ENCODE peak calls at places on chromosomes 13 and 19, in six cellular contexts. One of them, this sample, is unnamed.

GRCh38 chr13:31772231-31772630 is 32.9 kb downstream of the RXFP2 start:
- DNase-seq in mammary epithelial cell: no peak
- DNase-seq in stomach: no peak
- DNase-seq in GM23338: no peak
- DNase-seq in GM10248: no peak
- DNase-seq in esophagus squamous epithelium: no peak
- DNase-seq in this sample: no peak

GRCh38 chr19:53927745-53928144 is 18.7 kb downstream of the CACNG7 start:
- DNase-seq in stomach: no peak
- DNase-seq in GM10248: no peak
- DNase-seq in GM23338: peak; percentile 97
- DNase-seq in mammary epithelial cell: peak; percentile 29
- DNase-seq in esophagus squamous epithelium: no peak
- DNase-seq in this sample: no peak

GRCh38 chr19:9431475-9431874 is 3.9 kb downstream of the ZNF266 start:
- DNase-seq in esophagus squamous epithelium: no peak
- DNase-seq in GM23338: peak; percentile 77
- DNase-seq in GM10248: no peak
- DNase-seq in mammary epithelial cell: no peak
- DNase-seq in stomach: no peak
- DNase-seq in this sample: no peak

GRCh38 chr13:54980651-54981050 is 1952.0 kb downstream of the OLFM4 start:
- DNase-seq in stomach: no peak
- DNase-seq in GM10248: no peak
- DNase-seq in GM23338: no peak
- DNase-seq in esophagus squamous epithelium: no peak
- DNase-seq in mammary epithelial cell: no peak
- DNase-seq in this sample: no peak

GRCh38 chr13:80235131-80235530 is 105.8 kb downstream of the SPRY2 start:
- DNase-seq in GM10248: no peak
- DNase-seq in stomach: no peak
- DNase-seq in GM23338: no peak
- DNase-seq in esophagus squamous epithelium: no peak
- DNase-seq in mammary epithelial cell: no peak
- DNase-seq in this sample: no peak

GRCh38 chr13:112072531-112073244 is 5.7 kb downstream of the SOX1 start:
- DNase-seq in GM23338: peak; percentile 92
- DNase-seq in esophagus squamous epithelium: no peak
- DNase-seq in mammary epithelial cell: no peak
- DNase-seq in stomach: no peak
- DNase-seq in GM10248: no peak
- DNase-seq in this sample: no peak

GRCh38 chr13:39232401-39232980 is 194.2 kb downstream of the NHLRC3 start:
- DNase-seq in esophagus squamous epithelium: no peak
- DNase-seq in GM10248: no peak
- DNase-seq in GM23338: no peak
- DNase-seq in mammary epithelial cell: no peak
- DNase-seq in stomach: no peak
- DNase-seq in this sample: no peak

GRCh38 chr13:21511841-21512240 is 52.7 kb upstream of the ZDHHC20 start:
- DNase-seq in GM10248: no peak
- DNase-seq in GM23338: no peak
- DNase-seq in stomach: no peak
- DNase-seq in mammary epithelial cell: peak; percentile 88
- DNase-seq in esophagus squamous epithelium: no peak
- DNase-seq in this sample: no peak

GRCh38 chr19:11356676-11357550 is 1.7 kb downstream of the PLPPR2 start:
- DNase-seq in stomach: no peak
- DNase-seq in GM10248: no peak
- DNase-seq in esophagus squamous epithelium: no peak
- DNase-seq in GM23338: no peak
- DNase-seq in mammary epithelial cell: no peak
- DNase-seq in this sample: peak; percentile 38

GRCh38 chr13:29454931-29455481 is 140.5 kb downstream of the SLC7A1 start:
- DNase-seq in stomach: no peak
- DNase-seq in GM23338: peak; percentile 63
- DNase-seq in esophagus squamous epithelium: no peak
- DNase-seq in mammary epithelial cell: peak; percentile 95
- DNase-seq in GM10248: peak; percentile 47
- DNase-seq in this sample: peak; percentile 53

GRCh38 chr19:20660473-20660872 is 898 bp downstream of the ZNF626 start:
- DNase-seq in mammary epithelial cell: peak; percentile 11
- DNase-seq in GM23338: peak; percentile 33
- DNase-seq in stomach: no peak
- DNase-seq in GM10248: no peak
- DNase-seq in esophagus squamous epithelium: no peak
- DNase-seq in this sample: no peak

GRCh38 chr13:66618702-66619101 is 611.4 kb downstream of the PCDH9 start:
- DNase-seq in mammary epithelial cell: peak; percentile 14
- DNase-seq in GM10248: peak; percentile 14
- DNase-seq in GM23338: peak; percentile 55
- DNase-seq in esophagus squamous epithelium: no peak
- DNase-seq in stomach: no peak
- DNase-seq in this sample: peak; percentile 17

DNA sequence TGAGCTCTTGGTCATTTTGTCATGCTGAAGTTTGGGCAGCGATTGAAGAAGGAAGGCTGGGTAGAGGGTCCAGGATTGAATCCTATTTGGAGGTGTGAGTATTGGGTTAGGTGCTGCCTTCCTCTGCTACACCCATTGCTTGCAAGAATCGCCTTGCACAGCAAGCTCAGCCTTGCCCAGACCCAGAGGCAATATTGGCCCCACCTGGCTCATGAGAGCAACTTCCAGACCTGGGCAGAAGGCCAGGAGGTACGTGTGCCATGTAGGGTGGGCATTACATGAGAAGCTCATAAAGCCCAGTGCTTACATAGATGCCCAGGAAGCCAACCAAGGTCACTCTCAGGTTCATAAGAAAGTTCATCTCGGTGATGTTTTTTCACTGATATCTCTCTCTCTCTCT is 718.0 kb downstream of the EFNB2 start:
- DNase-seq in esophagus squamous epithelium: no peak
- DNase-seq in GM10248: no peak
- DNase-seq in GM23338: no peak
- DNase-seq in mammary epithelial cell: peak; percentile 20
- DNase-seq in stomach: no peak
- DNase-seq in this sample: no peak
- TF ChIP-seq CTCF in esophagus squamous epithelium: no peak
- TF ChIP-seq CTCF in GM10248: no peak
- TF ChIP-seq CTCF in GM23338: no peak
- TF ChIP-seq CTCF in mammary epithelial cell: no peak
- TF ChIP-seq CTCF in stomach: no peak
- TF ChIP-seq CTCF in this sample: no peak

GRCh38 chr19:2419754-2420153 is 7.6 kb downstream of the TIMM13 start:
- DNase-seq in GM10248: no peak
- DNase-seq in GM23338: no peak
- DNase-seq in mammary epithelial cell: no peak
- DNase-seq in stomach: no peak
- DNase-seq in esophagus squamous epithelium: no peak
- DNase-seq in this sample: no peak
- TF ChIP-seq CTCF in GM10248: no peak
- TF ChIP-seq CTCF in GM23338: no peak
- TF ChIP-seq CTCF in mammary epithelial cell: no peak
- TF ChIP-seq CTCF in stomach: no peak
- TF ChIP-seq CTCF in esophagus squamous epithelium: no peak
- TF ChIP-seq CTCF in this sample: no peak

GRCh38 chr19:1455336-1456120 is 5.6 kb downstream of the APC2 start:
- DNase-seq in mammary epithelial cell: peak; percentile 61
- DNase-seq in stomach: peak; percentile 67
- DNase-seq in esophagus squamous epithelium: no peak
- DNase-seq in GM23338: peak; percentile 100
- DNase-seq in GM10248: peak; percentile 79
- DNase-seq in this sample: peak; percentile 86

GRCh38 chr19:1451916-1452801 is 2.2 kb downstream of the APC2 start:
- DNase-seq in mammary epithelial cell: no peak
- DNase-seq in esophagus squamous epithelium: no peak
- DNase-seq in stomach: no peak
- DNase-seq in GM10248: no peak
- DNase-seq in GM23338: peak; percentile 79
- DNase-seq in this sample: no peak

GRCh38 chr19:1455002-1455335 is 5.0 kb downstream of the APC2 start:
- DNase-seq in GM23338: no peak
- DNase-seq in esophagus squamous epithelium: no peak
- DNase-seq in GM10248: no peak
- DNase-seq in mammary epithelial cell: peak; percentile 61
- DNase-seq in stomach: peak; percentile 54
- DNase-seq in this sample: peak; percentile 74

GRCh38 chr19:1452802-1453524 is 3.0 kb downstream of the APC2 start:
- DNase-seq in mammary epithelial cell: no peak
- DNase-seq in esophagus squamous epithelium: no peak
- DNase-seq in GM10248: no peak
- DNase-seq in stomach: no peak
- DNase-seq in GM23338: peak; percentile 1
- DNase-seq in this sample: no peak

DNA sequence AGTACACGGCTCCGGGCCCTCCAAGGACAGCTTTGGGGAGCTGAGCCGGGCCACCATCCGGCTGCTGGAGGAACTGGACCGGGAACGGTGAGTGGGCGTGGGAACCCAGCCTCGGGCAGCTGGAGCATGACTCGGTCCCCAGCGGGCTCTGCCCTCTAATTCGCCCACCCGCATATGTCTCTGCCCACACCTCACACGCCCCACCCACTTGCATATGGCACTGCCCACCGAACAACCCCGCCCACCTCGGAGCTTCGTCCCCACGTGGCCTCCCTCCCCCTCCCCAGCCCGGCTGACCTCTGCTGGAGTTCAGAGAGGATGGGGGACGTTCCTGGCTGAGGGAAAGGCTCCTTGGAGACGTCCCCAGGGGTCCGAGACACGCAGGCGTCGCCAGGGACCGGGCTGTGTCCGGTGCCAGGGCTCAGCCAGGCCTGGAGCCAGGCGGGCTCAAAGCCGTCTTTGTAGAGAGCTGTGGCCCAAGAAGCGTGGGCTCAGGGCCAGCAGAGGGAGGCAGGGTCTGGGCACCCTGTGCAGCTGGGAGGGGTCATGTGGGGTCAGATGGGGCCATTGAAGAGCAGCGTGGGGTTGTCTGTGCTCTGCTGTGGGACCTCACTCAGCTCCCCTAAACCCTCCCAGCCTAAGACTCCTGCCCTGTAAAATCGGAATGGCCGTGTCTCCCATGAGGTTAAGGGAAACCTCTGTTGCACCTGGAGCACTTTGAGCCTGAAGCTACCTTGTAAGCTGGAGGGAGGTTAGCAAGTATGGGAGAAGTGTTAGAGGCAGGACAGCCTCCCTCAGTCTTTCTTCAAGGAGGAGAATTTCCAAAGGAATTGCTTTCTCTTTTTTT is 3.8 kb downstream of the APC2 start:
- DNase-seq in mammary epithelial cell: no peak
- DNase-seq in stomach: no peak
- DNase-seq in GM10248: no peak
- DNase-seq in GM23338: peak; percentile 56
- DNase-seq in esophagus squamous epithelium: no peak
- DNase-seq in this sample: no peak
- TF ChIP-seq CTCF in mammary epithelial cell: no peak
- TF ChIP-seq CTCF in stomach: no peak
- TF ChIP-seq CTCF in GM10248: no peak
- TF ChIP-seq CTCF in GM23338: no peak
- TF ChIP-seq CTCF in esophagus squamous epithelium: no peak
- TF ChIP-seq CTCF in this sample: no peak

GRCh38 chr19:14366529-14366928 is 14.7 kb upstream of the ADGRE5 start:
- DNase-seq in stomach: peak; percentile 95
- DNase-seq in GM23338: peak; percentile 95
- DNase-seq in mammary epithelial cell: peak; percentile 87
- DNase-seq in GM10248: peak; percentile 65
- DNase-seq in esophagus squamous epithelium: peak; percentile 46
- DNase-seq in this sample: peak; percentile 69
- TF ChIP-seq CTCF in stomach: no peak
- TF ChIP-seq CTCF in GM23338: no peak
- TF ChIP-seq CTCF in mammary epithelial cell: no peak
- TF ChIP-seq CTCF in GM10248: no peak
- TF ChIP-seq CTCF in esophagus squamous epithelium: no peak
- TF ChIP-seq CTCF in this sample: no peak

DNA sequence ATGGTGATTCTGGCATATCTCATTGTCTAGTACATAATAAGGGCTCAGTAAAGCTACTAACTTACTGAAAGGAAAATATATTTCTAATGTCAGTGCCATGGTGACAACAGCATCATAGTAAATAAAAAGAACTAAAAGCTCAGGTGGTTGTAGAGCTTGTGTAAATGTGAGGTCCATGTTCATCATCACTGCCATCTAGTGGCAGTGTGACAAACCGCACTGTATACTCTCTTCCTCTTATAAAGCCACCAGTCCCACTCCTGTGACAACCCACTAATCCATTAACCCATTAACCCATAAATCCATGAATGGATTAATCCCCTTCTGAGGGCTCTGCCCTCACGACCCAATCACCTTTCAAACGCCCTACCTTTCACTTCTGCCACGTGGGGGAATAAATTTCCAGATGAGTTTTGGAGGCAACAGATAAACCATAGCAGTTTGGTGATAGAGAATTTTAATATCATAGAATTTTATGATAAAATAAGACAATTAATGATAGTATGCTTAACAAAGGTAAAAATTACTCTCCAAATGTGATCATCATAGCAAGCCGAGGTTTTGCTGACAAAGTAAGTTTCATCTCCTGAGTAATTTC is 160.4 kb upstream of the SGCG start:
- DNase-seq in esophagus squamous epithelium: no peak
- DNase-seq in mammary epithelial cell: peak; percentile 29
- DNase-seq in stomach: peak; percentile 41
- DNase-seq in GM10248: peak; percentile 42
- DNase-seq in GM23338: peak; percentile 71
- DNase-seq in this sample: peak; percentile 39
- TF ChIP-seq CTCF in esophagus squamous epithelium: peak; percentile 16
- TF ChIP-seq CTCF in mammary epithelial cell: peak; percentile 73
- TF ChIP-seq CTCF in stomach: no peak
- TF ChIP-seq CTCF in GM10248: peak; percentile 82
- TF ChIP-seq CTCF in GM23338: peak; percentile 85
- TF ChIP-seq CTCF in this sample: peak; percentile 59

GRCh38 chr19:42343344-42344110 is 18.1 kb downstream of the MEGF8 start:
- DNase-seq in GM23338: peak; percentile 84
- DNase-seq in GM10248: no peak
- DNase-seq in esophagus squamous epithelium: no peak
- DNase-seq in stomach: no peak
- DNase-seq in mammary epithelial cell: no peak
- DNase-seq in this sample: no peak
- TF ChIP-seq CTCF in GM23338: peak; percentile 78
- TF ChIP-seq CTCF in GM10248: peak; percentile 3
- TF ChIP-seq CTCF in esophagus squamous epithelium: no peak
- TF ChIP-seq CTCF in stomach: no peak
- TF ChIP-seq CTCF in mammary epithelial cell: no peak
- TF ChIP-seq CTCF in this sample: no peak

DNA sequence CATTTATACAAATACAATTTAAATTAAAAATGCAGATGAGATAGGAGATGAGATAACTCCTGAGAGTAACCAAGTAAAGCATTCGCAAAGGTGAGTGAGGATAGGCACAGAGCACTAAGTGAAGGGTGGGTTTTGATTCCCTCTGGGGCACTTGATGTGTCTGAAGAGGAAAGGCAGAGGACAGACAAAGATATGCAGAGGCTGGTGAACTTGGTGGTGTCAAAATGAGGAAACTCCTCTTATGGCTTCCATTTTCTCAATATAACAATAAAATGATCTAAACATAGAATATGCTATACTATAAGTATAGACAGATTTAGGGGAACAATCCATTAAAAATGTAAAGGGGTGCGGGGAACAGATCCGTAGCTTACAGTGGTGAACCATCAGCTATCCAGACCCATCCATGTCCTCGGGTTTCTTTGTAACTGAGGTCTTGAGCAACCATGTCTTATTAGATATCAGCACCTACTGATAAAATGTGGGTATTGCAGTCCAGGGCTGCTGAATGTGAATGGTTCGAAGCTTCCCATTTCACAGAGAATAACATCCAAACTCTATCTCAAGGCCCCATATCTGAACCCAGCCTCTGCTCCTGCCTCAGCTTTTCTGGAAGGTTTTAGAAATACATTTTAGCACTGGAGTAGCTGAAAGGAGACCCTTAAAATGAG is 73.9 kb upstream of the SLC10A2 start:
- DNase-seq in GM10248: peak; percentile 52
- DNase-seq in esophagus squamous epithelium: no peak
- DNase-seq in GM23338: peak; percentile 85
- DNase-seq in stomach: no peak
- DNase-seq in mammary epithelial cell: peak; percentile 33
- DNase-seq in this sample: peak; percentile 49
- TF ChIP-seq CTCF in GM10248: peak; percentile 75
- TF ChIP-seq CTCF in esophagus squamous epithelium: no peak
- TF ChIP-seq CTCF in GM23338: peak; percentile 73
- TF ChIP-seq CTCF in stomach: no peak
- TF ChIP-seq CTCF in mammary epithelial cell: peak; percentile 80
- TF ChIP-seq CTCF in this sample: peak; percentile 71